ENCODE peak calls at places on chromosomes 5 and 9, in seven cellular contexts. K is endothelial cell, W is AG04450, V is lower leg skin, H is body of pancreas, O is cardiac muscle cell, E is HCT116. D is an unnamed sample.
A peak's percentile ranks its signal among the peaks of the same experiment; 100 is the strongest.

GRCh38 chr5:144598451-144599068 is 427.9 kb downstream of the KCTD16 start:
- DNase-seq in O (no peak), E (no peak), W (no peak), K (no peak), H (peak; percentile 74), V (no peak), D (no peak)

GRCh38 chr5:75512383-75513074 is 838 bp downstream of the POLK start:
- DNase-seq in V (no peak), K (no peak), E (no peak), H (no peak), O (peak; percentile 33), W (no peak), D (no peak)

GRCh38 chr9:132546148-132547051 is 36.0 kb upstream of the BARHL1 start:
- DNase-seq in E (no peak), K (peak; percentile 43), W (no peak), H (no peak), V (no peak), O (peak; percentile 57), D (no peak)

GRCh38 chr9:85009251-85009650 is 339.7 kb downstream of the NTRK2 start:
- DNase-seq in V (no peak), K (no peak), W (no peak), O (no peak), H (no peak), E (no peak), D (no peak)

GRCh38 chr5:14127587-14127986 is 15.6 kb upstream of the TRIO start:
- DNase-seq in V (no peak), E (no peak), O (no peak), K (no peak), W (no peak), H (no peak), D (no peak)

GRCh38 chr5:72204946-72205345 is 97.7 kb downstream of the MAP1B start:
- DNase-seq in H (no peak), V (no peak), K (no peak), O (no peak), W (no peak), E (no peak), D (no peak)

GRCh38 chr5:143131983-143132382 is 271.5 kb downstream of the NR3C1 start:
- DNase-seq in E (no peak), V (no peak), O (no peak), H (no peak), K (no peak), W (no peak), D (no peak)

GRCh38 chr9:101119206-101119819 is 90.8 kb downstream of the PLPPR1 start:
- DNase-seq in W (no peak), O (peak; percentile 25), H (peak; percentile 73), E (peak; percentile 28), V (no peak), K (peak; percentile 82), D (peak; percentile 24)

GRCh38 chr5:72467987-72468386 is 39.2 kb downstream of the ZNF366 start:
- DNase-seq in V (no peak), H (no peak), O (peak; percentile 93), W (no peak), K (no peak), E (no peak), D (no peak)

GRCh38 chr9:117737721-117738226 is 33.6 kb downstream of the TLR4 start:
- DNase-seq in H (no peak), V (no peak), E (no peak), O (no peak), K (no peak), W (no peak), D (no peak)

GRCh38 chr5:146633273-146633672 is 117.3 kb upstream of the GPR151 start:
- DNase-seq in H (no peak), V (no peak), O (no peak), K (no peak), E (no peak), W (no peak), D (no peak)

DNA sequence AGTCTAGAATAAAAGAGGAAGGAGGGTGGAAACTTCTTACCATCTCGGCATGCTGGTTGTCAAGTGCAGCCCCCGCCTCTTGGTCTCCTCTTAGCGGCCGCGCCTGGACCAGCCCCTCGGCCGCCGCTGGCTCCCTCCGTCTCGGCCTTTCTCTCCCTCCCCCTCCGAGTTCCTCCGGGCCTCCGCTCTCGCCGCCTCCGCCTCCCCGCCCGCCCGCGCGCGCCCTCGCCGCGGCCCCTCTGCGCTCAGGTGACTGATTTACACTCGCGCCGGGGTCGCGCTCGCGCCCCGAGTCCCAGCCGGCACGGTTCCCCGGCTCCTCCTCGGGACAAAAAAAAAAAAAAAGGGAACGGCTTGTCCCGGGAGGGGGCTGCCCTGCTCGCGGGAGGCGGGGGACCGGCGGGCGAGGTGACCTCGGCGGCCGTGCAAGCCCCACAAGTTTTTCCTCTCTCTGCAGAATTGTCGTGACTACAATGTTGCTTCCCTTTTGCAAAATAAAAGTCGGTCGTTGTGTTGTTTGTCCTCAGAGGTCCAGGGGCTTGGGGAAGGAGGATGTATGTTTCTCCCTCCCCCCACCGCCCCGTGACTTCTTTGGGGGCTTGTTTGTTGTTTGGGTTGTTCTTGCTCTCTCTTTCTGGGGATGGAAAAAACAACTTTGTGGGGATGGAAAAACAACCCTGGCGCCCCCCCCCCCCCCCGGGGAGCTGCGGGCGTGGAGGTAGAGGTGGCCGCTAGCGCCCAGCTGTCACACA is at the start of gene BNC2:
- DNase-seq in O (peak; percentile 83), E (no peak), V (peak; percentile 86), K (peak; percentile 75), H (no peak), W (no peak), D (peak; percentile 57)
- TF ChIP-seq CTCF in O (peak; percentile 4), E (no peak), V (no peak), K (no peak), H (no peak), W (peak; percentile 27), D (no peak)

GRCh38 chr5:118616281-118616680 is 372.1 kb downstream of the DTWD2 start:
- DNase-seq in E (no peak), V (no peak), K (no peak), O (no peak), H (no peak), W (no peak), D (no peak)

GRCh38 chr5:118605761-118606160 is 382.6 kb downstream of the DTWD2 start:
- DNase-seq in H (no peak), O (no peak), W (no peak), E (no peak), V (no peak), K (no peak), D (no peak)

GRCh38 chr5:118606940-118607339 is 381.4 kb downstream of the DTWD2 start:
- DNase-seq in O (no peak), W (no peak), V (no peak), H (no peak), K (no peak), E (no peak), D (no peak)

GRCh38 chr5:118614701-118615475 is 373.5 kb downstream of the DTWD2 start:
- DNase-seq in W (no peak), K (no peak), V (no peak), H (no peak), O (no peak), E (no peak), D (no peak)

DNA sequence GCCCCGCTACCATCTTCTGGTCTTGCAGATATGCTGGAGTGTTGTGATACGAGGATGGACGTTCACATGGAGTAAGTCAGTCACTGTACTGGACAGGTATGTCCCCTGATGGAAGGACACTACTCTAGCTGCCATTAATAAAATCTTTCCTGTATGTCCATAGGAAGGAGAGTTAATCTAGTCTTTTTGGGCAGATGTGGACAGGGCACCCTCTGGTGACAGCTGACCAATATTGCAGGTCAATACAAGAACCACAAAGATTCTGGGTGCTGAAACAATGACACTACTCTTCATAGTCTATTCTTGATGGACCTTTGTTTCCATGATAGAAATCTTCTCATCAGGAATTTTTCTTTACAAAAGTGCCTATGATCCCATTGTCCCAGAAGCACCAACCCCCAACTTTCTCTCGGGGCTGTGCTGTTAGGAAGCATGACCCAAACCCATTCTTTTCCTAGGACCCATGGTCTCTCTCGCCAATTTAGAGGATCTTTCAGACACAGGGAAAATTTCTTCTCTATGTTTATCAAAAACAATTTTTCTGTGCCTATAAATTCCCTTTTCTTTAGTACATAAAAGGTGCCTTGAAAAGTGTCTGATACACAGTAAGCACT is 376.9 kb downstream of the DTWD2 start:
- DNase-seq in O (peak; percentile 44), H (no peak), W (no peak), V (no peak), E (peak; percentile 19), K (peak; percentile 52), D (no peak)
- TF ChIP-seq CTCF in O (peak; percentile 72), H (peak; percentile 22), W (peak; percentile 48), V (no peak), E (peak; percentile 48), K (peak; percentile 80), D (peak; percentile 28)

DNA sequence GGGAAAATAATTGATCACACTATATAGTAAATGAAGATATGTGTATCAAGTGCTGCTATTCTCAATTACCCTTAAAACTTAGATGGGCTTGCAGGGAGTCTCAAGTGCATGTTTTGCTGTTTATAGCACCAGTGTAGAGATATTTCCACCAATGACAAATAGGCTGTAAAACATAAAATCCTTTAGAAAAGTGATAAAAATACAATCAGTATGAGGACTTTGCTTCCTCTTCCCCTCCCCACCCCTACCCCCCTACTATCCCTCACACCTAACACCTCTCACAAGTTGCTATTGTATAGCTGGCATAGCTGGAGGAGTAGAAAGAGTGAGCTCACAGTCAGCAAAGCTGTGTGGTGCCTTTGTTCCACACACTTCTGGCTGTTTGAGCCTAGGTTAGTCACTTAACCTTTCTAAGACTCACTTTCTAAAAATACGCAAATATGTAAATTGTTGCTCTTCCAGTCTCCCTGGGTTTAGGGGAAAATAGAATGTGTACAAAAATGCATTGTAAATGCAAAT is 93.1 kb downstream of the PDE4D start:
- DNase-seq in W (no peak), K (no peak), E (no peak), O (no peak), V (no peak), H (no peak), D (no peak)
- TF ChIP-seq CTCF in W (no peak), K (peak; percentile 28), E (no peak), O (no peak), V (no peak), H (no peak), D (peak; percentile 15)

DNA sequence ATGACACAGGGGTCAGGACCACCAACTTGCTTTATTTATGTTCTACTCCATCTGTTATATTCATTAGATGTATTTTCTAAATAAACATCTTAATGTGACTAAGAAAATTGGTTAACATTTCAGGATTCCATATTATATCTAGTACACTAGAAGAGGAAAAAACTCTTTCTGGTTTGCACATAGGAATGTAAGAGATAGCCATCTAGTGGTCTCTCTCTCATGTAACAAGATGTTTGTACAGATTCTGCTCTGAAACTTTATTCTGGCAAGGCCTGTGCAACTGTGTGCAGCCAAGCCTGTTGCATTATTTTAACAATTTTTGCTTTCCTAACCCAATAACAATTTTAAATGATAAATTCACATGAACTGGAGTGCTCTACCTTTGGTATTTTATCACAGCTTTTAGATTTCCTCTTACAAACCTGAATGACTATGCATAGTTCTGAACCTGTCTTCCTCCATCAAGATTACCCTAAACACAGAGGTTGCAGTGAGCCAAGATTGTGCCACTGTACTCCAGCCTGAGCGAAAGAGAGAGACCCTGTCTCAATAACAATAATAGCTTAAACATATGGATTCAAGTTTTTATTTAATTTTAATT is 148.1 kb downstream of the GIN1 start:
- DNase-seq in K (no peak), W (no peak), E (peak; percentile 26), O (peak; percentile 63), V (no peak), H (no peak), D (no peak)
- TF ChIP-seq CTCF in K (no peak), W (peak; percentile 66), E (peak; percentile 59), O (peak; percentile 51), V (no peak), H (peak; percentile 25), D (peak; percentile 16)

D was measured in mesothelial cell of epicardium.